ENCODE peak calls at places on chromosome 5, in four cellular contexts. Q is GM12878, N is K562, D is HL-60. M is an unnamed sample.
A peak's percentile ranks its signal among the peaks of the same experiment; 100 is the strongest.

GRCh38 chr5:97231025-97231636 is 48.1 kb upstream of the RIOK2 start:
- DNase-seq in Q (peak; percentile 20), N (peak; percentile 66), D (peak; percentile 39), M (no peak)

GRCh38 chr5:10355071-10355889 is 1.8 kb downstream of the MARCHF6 start:
- DNase-seq in Q (no peak), N (peak; percentile 57), D (no peak), M (no peak)

GRCh38 chr5:140753561-140753960 is 32.4 kb upstream of the PCDHA1 start:
- DNase-seq in Q (no peak), N (no peak), D (no peak), M (no peak)

GRCh38 chr5:43401827-43402226 is 10.4 kb downstream of the CCL28 start:
- DNase-seq in Q (no peak), N (peak; percentile 61), D (peak; percentile 12), M (no peak)

GRCh38 chr5:142611154-142611553 is 74.7 kb downstream of the FGF1 start:
- DNase-seq in Q (no peak), N (peak; percentile 60), D (peak; percentile 57), M (peak; percentile 46)

GRCh38 chr5:9231842-9232241 is 314.0 kb downstream of the SEMA5A start:
- DNase-seq in Q (no peak), N (no peak), D (no peak), M (no peak)

GRCh38 chr5:87769137-87769536 is 356.4 kb upstream of the CCNH start:
- DNase-seq in Q (no peak), N (no peak), D (no peak), M (no peak)

GRCh38 chr5:1526151-1526631 is 2.4 kb upstream of the LPCAT1 start:
- DNase-seq in Q (no peak), N (no peak), D (no peak), M (no peak)

GRCh38 chr5:61332369-61332745 is 299 bp downstream of the ZSWIM6 start:
- DNase-seq in Q (no peak), N (peak; percentile 53), D (no peak), M (peak; percentile 15)

GRCh38 chr5:119022017-119022745 is 33.8 kb upstream of the DTWD2 start:
- DNase-seq in Q (no peak), N (peak; percentile 32), D (peak; percentile 1), M (no peak)

GRCh38 chr5:150644496-150644895 is 4.0 kb downstream of the SYNPO start:
- DNase-seq in Q (no peak), N (no peak), D (no peak), M (no peak)

GRCh38 chr5:34715711-34716110 is 59.6 kb downstream of the RAI14 start:
- DNase-seq in Q (no peak), N (no peak), D (no peak), M (no peak)

GRCh38 chr5:139167952-139168720 is 30.0 kb downstream of the SIL1 start:
- DNase-seq in Q (no peak), N (no peak), D (no peak), M (no peak)

GRCh38 chr5:132488590-132488989 is 2.0 kb downstream of the IRF1 start:
- DNase-seq in Q (no peak), N (no peak), D (no peak), M (no peak)

GRCh38 chr5:178058321-178059012 is 54.9 kb upstream of the N4BP3 start:
- DNase-seq in Q (no peak), N (no peak), D (no peak), M (no peak)

GRCh38 chr5:159765760-159766517 is 150.3 kb upstream of the ADRA1B start:
- DNase-seq in Q (no peak), N (no peak), D (no peak), M (no peak)

GRCh38 chr5:150176745-150177485 is 10.3 kb downstream of the CDX1 start:
- DNase-seq in Q (no peak), N (no peak), D (no peak), M (no peak)

GRCh38 chr5:177405805-177406204 is 3.6 kb downstream of the F12 start:
- DNase-seq in Q (no peak), N (no peak), D (peak; percentile 94), M (no peak)

GRCh38 chr5:98570661-98571181 is 202.7 kb upstream of the RGMB start:
- DNase-seq in Q (no peak), N (no peak), D (no peak), M (no peak)
- TF ChIP-seq SPI1 in Q (no peak), N (no peak), D (no peak), M (no peak)

DNA sequence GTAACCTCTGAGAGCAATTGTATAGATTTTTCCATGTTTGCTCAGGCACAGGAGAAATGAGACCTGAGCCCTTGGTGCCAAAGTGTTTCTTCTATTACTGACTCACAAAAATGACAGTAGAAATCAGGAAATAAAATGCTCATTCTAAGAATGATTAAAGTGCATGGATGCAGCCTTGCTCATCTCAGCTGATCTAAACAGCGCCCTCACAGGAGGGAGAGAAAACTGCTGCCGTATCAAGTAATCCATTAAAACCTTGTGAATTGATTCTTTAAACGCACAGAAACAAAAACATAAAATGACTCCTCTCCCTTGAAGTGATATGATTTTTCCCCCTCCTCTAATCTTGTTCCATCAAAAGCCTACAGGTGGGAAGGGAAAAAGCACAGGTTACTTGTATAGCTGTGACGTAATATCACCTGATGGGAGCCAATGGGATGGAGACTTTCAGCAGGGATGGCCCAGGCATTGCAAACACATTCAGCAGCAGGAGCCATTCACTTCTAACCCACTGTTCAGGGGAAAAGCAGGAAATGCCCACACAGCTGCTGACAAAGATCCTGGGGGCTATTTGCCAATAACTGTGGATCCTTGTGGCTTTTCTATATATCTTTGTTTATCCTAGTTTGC is 76.7 kb downstream of the PLCXD3 start:
- DNase-seq in Q (no peak), N (peak; percentile 3), D (no peak), M (no peak)
- TF ChIP-seq SPI1 in Q (no peak), N (no peak), D (no peak), M (no peak)

GRCh38 chr5:31477516-31477915 is 54.4 kb downstream of the DROSHA start:
- DNase-seq in Q (no peak), N (no peak), D (no peak), M (no peak)
- TF ChIP-seq SPI1 in Q (no peak), N (no peak), D (no peak), M (no peak)

GRCh38 chr5:68251386-68251785 is 35.8 kb downstream of the PIK3R1 start:
- DNase-seq in Q (no peak), N (no peak), D (no peak), M (no peak)

GRCh38 chr5:68253612-68254341 is 38.2 kb downstream of the PIK3R1 start:
- DNase-seq in Q (no peak), N (no peak), D (no peak), M (no peak)

GRCh38 chr5:68251804-68252648 is 36.5 kb downstream of the PIK3R1 start:
- DNase-seq in Q (no peak), N (no peak), D (no peak), M (no peak)

GRCh38 chr5:68250662-68251298 is 35.2 kb downstream of the PIK3R1 start:
- DNase-seq in Q (no peak), N (no peak), D (peak; percentile 15), M (no peak)

DNA sequence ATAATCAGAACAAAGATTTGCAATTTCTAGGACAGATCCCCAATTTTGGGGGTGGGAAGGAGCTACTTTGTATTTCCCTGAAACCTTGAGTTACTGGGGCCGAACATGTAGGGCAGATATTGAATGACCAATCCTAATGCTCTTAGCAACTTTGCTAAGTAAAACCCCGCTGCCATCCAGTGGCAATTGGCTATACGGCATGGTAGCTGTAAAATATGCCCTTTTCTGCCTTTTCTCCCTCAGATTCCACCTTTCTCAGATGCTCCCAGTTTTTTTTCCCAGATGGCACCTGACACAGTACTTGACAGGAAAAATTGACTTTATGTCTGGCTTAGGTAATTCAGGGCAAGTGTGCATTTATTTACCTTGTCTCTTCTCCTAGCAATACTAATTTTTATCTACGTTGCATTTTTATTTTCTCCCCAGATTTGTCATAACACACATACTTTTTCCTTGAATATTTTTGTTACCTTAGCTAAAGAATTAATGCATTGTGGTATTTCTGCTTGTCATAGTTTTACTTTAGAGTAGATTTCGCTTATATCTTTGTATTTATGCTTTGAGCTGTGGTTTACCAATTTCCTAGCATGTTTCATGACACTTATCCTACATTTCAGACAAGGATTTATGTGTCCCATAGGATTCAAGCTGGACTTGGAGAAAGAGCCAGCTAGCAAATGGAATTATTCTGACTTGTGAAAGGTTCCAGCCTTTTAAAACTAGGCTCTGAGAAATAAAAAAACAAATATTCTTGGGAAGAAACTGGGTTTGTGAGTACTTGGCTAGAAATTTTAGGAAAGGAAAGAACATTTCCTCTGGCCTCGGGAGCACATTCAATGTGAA is 37.3 kb downstream of the PIK3R1 start:
- DNase-seq in Q (no peak), N (peak; percentile 52), D (peak; percentile 35), M (no peak)
- TF ChIP-seq SPI1 in Q (no peak), N (no peak), D (no peak), M (no peak)

GRCh38 chr5:55234171-55234700 is 828 bp upstream of the CCNO start:
- DNase-seq in Q (no peak), N (no peak), D (no peak), M (no peak)
- TF ChIP-seq SPI1 in Q (no peak), N (no peak), D (no peak), M (no peak)

GRCh38 chr5:135208555-135209494 is 174.8 kb upstream of the PITX1 start:
- DNase-seq in Q (no peak), N (peak; percentile 16), D (no peak), M (no peak)

GRCh38 chr5:135211083-135211790 is 177.2 kb upstream of the PITX1 start:
- DNase-seq in Q (no peak), N (no peak), D (no peak), M (no peak)

GRCh38 chr5:135209495-135209837 is 175.4 kb upstream of the PITX1 start:
- DNase-seq in Q (no peak), N (no peak), D (no peak), M (no peak)

GRCh38 chr5:135211791-135212190 is 177.8 kb upstream of the PITX1 start:
- DNase-seq in Q (no peak), N (no peak), D (no peak), M (no peak)

DNA sequence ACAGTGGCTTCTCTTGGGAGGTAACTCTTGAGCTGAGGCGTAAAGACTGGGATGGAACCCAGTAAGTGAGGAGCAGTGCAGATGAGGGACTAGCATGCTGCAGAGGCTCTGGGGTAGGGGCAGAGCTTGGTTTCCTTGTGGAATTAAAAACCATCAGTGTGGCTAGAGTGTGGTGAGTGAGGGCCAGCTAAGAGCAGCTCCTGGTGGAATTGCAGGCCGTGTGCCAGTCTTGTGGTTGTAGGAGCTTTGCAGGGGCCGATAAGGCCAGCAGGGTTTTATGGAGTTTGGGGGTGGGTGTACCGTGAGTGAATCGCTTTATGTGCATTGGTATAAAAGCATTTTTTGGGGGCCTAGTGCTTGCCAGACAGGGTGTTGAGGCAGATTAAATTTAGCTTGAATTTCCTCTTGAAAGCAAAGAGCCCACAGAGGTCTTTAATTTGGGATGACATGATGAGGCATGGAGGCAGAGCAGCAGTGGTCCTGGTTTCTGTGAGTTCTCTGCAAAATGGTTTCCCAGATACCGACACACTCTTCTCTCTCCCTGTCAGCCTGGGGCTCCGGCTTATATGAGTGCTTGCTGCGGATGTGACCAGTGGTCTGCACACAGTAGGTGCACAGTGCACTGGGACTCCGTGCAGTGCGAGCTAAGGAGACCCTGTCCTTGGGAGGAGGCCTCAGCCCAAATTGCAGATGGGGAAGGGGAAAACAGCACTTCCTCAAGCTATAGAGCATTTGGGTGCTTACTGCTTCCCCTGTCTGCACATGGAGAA is 176.4 kb upstream of the PITX1 start:
- DNase-seq in Q (no peak), N (no peak), D (no peak), M (no peak)
- TF ChIP-seq SPI1 in Q (no peak), N (no peak), D (no peak), M (no peak)

GRCh38 chr5:103435136-103435914 is 127.3 kb downstream of the NUDT12 start:
- DNase-seq in Q (no peak), N (no peak), D (no peak), M (no peak)
- TF ChIP-seq SPI1 in Q (no peak), N (no peak), D (no peak), M (no peak)

GRCh38 chr5:74643160-74643562 is 2.6 kb upstream of the ENC1 start:
- DNase-seq in Q (no peak), N (peak; percentile 34), D (peak; percentile 44), M (no peak)
- TF ChIP-seq SPI1 in Q (no peak), N (no peak), D (no peak), M (no peak)

M was measured in GM12891.